ENCODE peak calls at places on chromosomes 5 and 9, in six cellular contexts. Y is A549, C is lung, Q is choroid plexus epithelial cell, I is tibial artery, W is endothelial cell of umbilical vein. A is an unnamed sample.

GRCh38 chr5:61701877-61702602 is 370.0 kb downstream of the ZSWIM6 start:
- DNase-seq in Q (no peak), Y (no peak), C (no peak), I (no peak), W (no peak), A (no peak)

GRCh38 chr5:66864240-66864884 is 268.2 kb downstream of the MAST4 start:
- DNase-seq in Y (peak), Q (peak), I (no peak), C (no peak), W (peak), A (no peak)

GRCh38 chr9:134724231-134724911 is 82.8 kb downstream of the COL5A1 start:
- DNase-seq in C (no peak), I (no peak), Y (no peak), W (no peak), Q (peak), A (no peak)

GRCh38 chr9:121249563-121249962 is 18.4 kb upstream of the GSN start:
- DNase-seq in C (no peak), I (no peak), Q (no peak), Y (peak), W (no peak), A (no peak)

GRCh38 chr5:34865131-34865530 is 26.2 kb downstream of the TTC23L start:
- DNase-seq in I (no peak), Y (no peak), C (no peak), W (peak), Q (no peak), A (no peak)

GRCh38 chr5:151432210-151432609 is 15.2 kb upstream of the SLC36A1 start:
- DNase-seq in Q (no peak), Y (no peak), C (no peak), I (no peak), W (no peak), A (no peak)

GRCh38 chr9:124264812-124265211 is 7.1 kb downstream of the NEK6 start:
- DNase-seq in I (no peak), W (no peak), Y (no peak), Q (no peak), C (no peak), A (peak)

GRCh38 chr5:178561746-178562264 is 28.4 kb downstream of the COL23A1 start:
- DNase-seq in I (no peak), C (no peak), Y (no peak), W (no peak), Q (no peak), A (no peak)

GRCh38 chr9:12818431-12819000 is 43.7 kb downstream of the LURAP1L start:
- DNase-seq in Q (peak), I (peak), C (peak), W (no peak), Y (peak), A (no peak)

GRCh38 chr9:138098908-138099791 is 221.6 kb downstream of the CACNA1B start:
- DNase-seq in W (no peak), C (no peak), I (no peak), Q (no peak), Y (no peak), A (no peak)

GRCh38 chr5:159928122-159928960 is 12.1 kb downstream of the ADRA1B start:
- DNase-seq in I (peak), Y (peak), C (no peak), Q (peak), W (no peak), A (peak)

GRCh38 chr9:93949073-93949693 is 6.0 kb downstream of the BARX1 start:
- DNase-seq in I (no peak), W (no peak), C (no peak), Y (no peak), Q (no peak), A (no peak)

DNA sequence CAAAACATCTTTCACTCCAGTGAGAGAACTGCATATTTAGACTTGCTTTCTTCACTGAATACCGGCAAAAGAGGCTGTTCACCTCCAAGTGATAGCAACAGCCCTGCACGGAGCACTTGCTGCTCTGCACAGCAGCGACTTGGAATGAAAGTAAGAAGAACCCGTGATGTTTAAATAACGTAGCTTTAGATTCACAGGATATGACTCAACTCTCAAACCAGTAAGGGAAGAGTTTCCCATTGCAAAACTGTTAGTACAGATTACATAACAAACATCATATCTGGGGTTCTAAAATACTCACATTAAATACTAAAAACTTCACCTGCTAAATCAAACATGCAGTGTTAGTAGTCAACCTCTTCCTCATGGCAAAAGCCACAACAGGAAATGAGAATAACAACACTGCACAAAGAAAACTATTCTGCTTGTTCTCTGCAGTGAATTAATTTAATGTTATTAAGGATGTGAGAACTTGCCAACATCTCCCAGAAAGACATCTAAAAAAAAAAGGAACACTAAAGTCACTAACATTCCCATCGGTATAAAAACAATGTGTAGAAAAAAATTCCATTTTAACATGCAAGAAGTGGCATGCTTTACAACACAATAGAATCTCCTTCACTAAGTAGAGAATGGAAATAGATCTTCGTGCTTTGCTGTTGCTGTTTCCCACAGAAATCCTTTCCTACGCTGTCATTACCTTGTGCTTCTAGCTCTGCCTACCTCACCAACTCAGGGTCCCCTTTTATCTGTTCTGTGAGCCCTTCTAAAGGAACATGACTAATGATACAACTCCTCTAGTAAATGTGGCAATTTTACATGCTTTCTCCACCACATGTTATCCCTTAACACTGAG is 203.2 kb downstream of the MCTP1 start:
- DNase-seq in C (peak), Y (peak), Q (peak), I (peak), W (peak), A (peak)
- H3K4me3 ChIP-seq in C (peak), Y (peak), Q (peak), I (peak), W (peak), A (no peak)

GRCh38 chr5:177432143-177432904 is 5.8 kb downstream of the GRK6 start:
- DNase-seq in I (no peak), Y (no peak), Q (no peak), C (no peak), W (no peak), A (no peak)
- H3K4me3 ChIP-seq in I (no peak), Y (no peak), Q (no peak), C (no peak), W (no peak), A (no peak)

GRCh38 chr5:141383345-141383744 is 803 bp downstream of the PCDHGA7 start:
- DNase-seq in Y (no peak), Q (no peak), I (no peak), W (no peak), C (no peak), A (no peak)
- H3K4me3 ChIP-seq in Y (peak), Q (no peak), I (no peak), W (no peak), C (no peak), A (peak)

GRCh38 chr5:14665949-14666741 is 1.6 kb downstream of the OTULIN start:
- DNase-seq in C (no peak), I (no peak), Q (peak), W (peak), Y (peak), A (no peak)

GRCh38 chr5:14667290-14667689 is 2.8 kb downstream of the OTULIN start:
- DNase-seq in W (no peak), Y (no peak), C (no peak), I (no peak), Q (no peak), A (no peak)

GRCh38 chr5:14668247-14668646 is 3.7 kb downstream of the OTULIN start:
- DNase-seq in W (no peak), C (no peak), Q (no peak), Y (no peak), I (no peak), A (no peak)

GRCh38 chr5:14669415-14669814 is 4.9 kb downstream of the OTULIN start:
- DNase-seq in Q (no peak), C (no peak), I (no peak), W (no peak), Y (no peak), A (no peak)

DNA sequence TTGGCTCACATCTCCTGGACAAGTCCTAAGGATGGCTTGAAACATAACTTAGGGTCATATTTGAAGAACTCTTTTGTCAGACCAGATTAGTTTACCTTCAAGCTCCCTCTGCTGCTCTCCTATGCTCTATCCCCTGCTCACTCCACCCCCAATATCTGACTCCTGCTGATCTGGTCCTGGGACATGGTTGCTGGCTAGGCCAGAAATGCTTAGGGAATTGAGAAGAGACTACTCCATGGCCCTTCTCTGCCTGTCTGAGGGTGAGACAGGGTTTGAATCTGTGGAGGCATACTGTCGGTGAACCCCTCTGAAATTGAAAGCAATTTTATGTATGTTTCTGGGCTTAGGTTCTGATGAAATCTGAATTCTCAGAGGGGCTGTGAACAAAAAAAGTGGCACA is 3.3 kb downstream of the OTULIN start:
- DNase-seq in Y (no peak), Q (no peak), I (no peak), C (no peak), W (no peak), A (no peak)
- H3K4me3 ChIP-seq in Y (no peak), Q (no peak), I (no peak), C (no peak), W (no peak), A (no peak)

DNA sequence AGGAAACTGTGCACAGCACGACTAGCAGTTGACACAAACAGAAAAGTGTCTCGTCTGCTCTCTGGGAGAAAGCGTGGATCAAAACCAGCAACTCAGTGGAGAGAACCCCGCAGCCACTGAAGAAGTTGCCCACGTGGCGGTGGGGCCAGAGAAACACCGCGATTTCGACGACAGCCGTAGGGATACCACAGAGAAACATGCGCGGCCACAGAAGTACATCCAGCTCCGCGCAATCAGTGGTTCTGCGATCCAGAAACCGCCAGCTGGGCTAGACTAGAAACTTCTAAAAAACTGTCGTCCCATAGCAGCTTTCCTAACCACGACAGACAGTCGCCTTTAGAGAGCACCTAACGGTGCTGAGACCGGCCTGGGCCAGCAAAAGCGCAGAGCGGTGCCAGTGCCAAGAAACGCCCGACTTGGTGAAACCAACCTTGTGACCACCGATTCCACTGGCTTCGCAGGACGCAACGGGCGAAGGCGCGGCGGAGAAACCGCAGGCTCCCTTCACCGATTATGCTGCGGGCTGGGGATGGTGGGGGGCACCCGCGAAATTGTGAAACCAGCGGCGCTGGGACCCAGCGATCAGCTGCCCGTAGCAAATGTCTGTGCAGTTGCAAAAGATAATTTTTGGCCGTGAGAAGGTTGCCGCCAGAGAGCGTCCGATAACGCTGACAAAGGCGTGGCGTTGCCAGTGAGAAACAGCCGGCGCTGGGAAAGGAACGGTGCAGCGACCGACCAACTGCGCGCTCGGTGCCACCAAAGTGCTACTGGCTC is 2.7 kb upstream of the ANXA2R start:
- DNase-seq in I (peak), Y (peak), C (peak), W (peak), Q (peak), A (no peak)
- H3K4me3 ChIP-seq in I (peak), Y (peak), C (peak), W (peak), Q (peak), A (peak)

DNA sequence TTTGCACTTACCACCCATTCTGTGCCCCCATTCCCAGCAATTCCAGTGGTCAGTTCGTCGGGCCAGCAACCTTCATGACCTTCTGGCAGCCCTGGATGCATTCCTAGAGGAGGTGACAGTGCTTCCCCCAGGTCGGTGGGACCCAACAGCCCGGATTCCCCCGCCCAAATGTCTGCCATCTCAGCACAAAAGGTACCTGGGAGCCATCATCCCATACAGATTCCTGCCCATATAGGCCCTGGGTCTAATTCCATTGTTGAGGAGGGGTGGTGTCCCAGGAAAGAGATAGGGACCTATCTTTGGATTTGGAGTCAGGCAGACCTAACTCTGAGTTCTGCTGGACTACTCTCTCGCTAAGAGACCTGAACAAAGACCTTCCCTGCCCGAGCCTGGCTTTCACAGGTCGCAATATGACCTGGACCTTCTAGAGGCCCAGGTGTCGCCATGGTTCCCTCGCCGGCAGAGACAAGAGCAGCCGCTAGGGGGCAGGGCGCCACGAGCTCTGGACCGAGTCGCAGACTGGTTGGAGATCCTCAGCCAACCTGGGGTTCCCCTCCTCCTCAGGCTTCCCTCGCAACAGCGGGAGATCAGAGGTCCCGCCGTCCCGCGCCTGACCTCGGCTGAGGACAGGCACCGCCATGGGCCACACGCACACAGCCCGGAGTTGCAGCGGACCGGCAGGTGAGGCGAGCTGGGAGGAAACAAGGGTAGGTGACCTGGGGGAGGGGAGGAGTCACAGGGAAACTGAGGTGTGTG is 3.1 kb downstream of the SLC4A9 start:
- DNase-seq in W (peak), Y (peak), Q (peak), C (peak), I (peak), A (no peak)
- H3K4me3 ChIP-seq in W (peak), Y (peak), Q (peak), C (no peak), I (peak), A (peak)

GRCh38 chr9:136485049-136485647 is 2.3 kb upstream of the SEC16A start:
- DNase-seq in Y (peak), C (peak), I (peak), Q (peak), W (peak), A (no peak)
- H3K4me3 ChIP-seq in Y (peak), C (no peak), I (no peak), Q (no peak), W (no peak), A (no peak)